ENCODE peak calls at places on chromosomes 12 and 14, in ten cellular contexts. P is effector memory CD4-positive, alpha-beta T cell; Z is colonic mucosa; R is fibroblast of mammary gland; M is cardiac muscle cell; S is left lung; E is tibial nerve; Y is bronchial epithelial cell; D is heart left ventricle; K is skeletal muscle cell. B is an unnamed sample.

GRCh38 chr12:34396006-34396860 is 373.9 kb downstream of the ALG10 start:
- DNase-seq in R (no peak), P (no peak), E (peak), D (peak), S (peak), M (no peak), Z (peak), K (no peak), Y (no peak), B (no peak)

GRCh38 chr14:52241102-52241793 is 26.2 kb upstream of the PTGDR start:
- DNase-seq in K (peak), M (no peak), E (no peak), P (no peak), S (no peak), Z (no peak), D (no peak), Y (peak), R (peak), B (no peak)

GRCh38 chr12:96131230-96131788 is 62.9 kb upstream of the ELK3 start:
- DNase-seq in D (no peak), M (no peak), S (no peak), R (no peak), Z (no peak), Y (no peak), K (no peak), E (no peak), P (no peak), B (no peak)

GRCh38 chr14:76584271-76584702 is 177.0 kb upstream of the VASH1 start:
- DNase-seq in Y (no peak), M (no peak), K (no peak), S (no peak), E (no peak), R (no peak), D (peak), P (no peak), Z (no peak), B (no peak)

GRCh38 chr12:19498099-19498498 is 58.8 kb downstream of the AEBP2 start:
- DNase-seq in Y (no peak), S (no peak), D (no peak), R (no peak), K (no peak), P (no peak), E (no peak), M (no peak), Z (no peak), B (no peak)

GRCh38 chr12:104280703-104281458 is 22.7 kb upstream of the EID3 start:
- DNase-seq in P (no peak), Z (no peak), K (peak), R (peak), E (no peak), Y (peak), S (no peak), D (no peak), M (no peak), B (no peak)

GRCh38 chr12:92675092-92675865 is 27.5 kb upstream of the PLEKHG7 start:
- DNase-seq in S (no peak), D (no peak), P (no peak), K (no peak), E (no peak), Z (no peak), Y (peak), M (no peak), R (no peak), B (no peak)

GRCh38 chr14:67787673-67788072 is 28.7 kb downstream of the ZFYVE26 start:
- DNase-seq in Y (no peak), R (no peak), P (no peak), Z (no peak), K (no peak), S (no peak), M (no peak), D (no peak), E (no peak), B (no peak)

GRCh38 chr14:68667313-68667791 is 125.5 kb downstream of the ZFP36L1 start:
- DNase-seq in R (peak), K (no peak), D (no peak), Z (no peak), Y (no peak), S (no peak), P (no peak), M (no peak), E (no peak), B (no peak)

GRCh38 chr14:72341686-72342085 is 409.5 kb downstream of the RGS6 start:
- DNase-seq in M (no peak), R (no peak), Z (no peak), E (no peak), K (no peak), P (no peak), D (no peak), S (no peak), Y (no peak), B (no peak)

GRCh38 chr12:123132951-123133619 is 17.8 kb downstream of the PITPNM2 start:
- DNase-seq in M (no peak), D (no peak), P (no peak), K (no peak), S (no peak), Y (no peak), Z (no peak), E (no peak), R (no peak), B (no peak)

GRCh38 chr14:43012817-43013216 is 1406.1 kb downstream of the LRFN5 start:
- DNase-seq in R (no peak), D (no peak), M (no peak), K (no peak), Y (no peak), P (no peak), E (no peak), S (no peak), Z (no peak), B (no peak)

DNA sequence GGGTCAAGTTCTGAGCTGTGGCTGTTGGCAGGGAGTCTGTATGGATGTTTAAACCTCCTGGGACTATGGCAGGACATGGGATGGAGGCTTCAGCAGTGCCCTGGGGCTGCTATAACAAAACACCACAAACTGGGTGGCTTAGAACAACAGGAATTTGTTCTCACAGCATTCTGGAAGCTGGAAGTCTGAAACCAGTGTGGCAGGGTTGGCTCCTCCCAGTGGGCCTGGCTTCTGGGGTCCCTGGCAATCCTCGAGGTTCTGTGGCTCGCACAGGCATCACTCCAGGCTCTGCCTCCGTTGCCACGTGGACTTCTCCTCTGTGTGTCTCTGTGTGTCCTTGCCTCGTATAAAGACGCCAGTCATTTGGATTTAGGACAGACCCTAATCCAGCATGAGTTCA is 39.9 kb downstream of the FZD10 start:
- DNase-seq in R (no peak), D (no peak), S (no peak), P (no peak), Z (no peak), M (no peak), K (no peak), E (no peak), Y (no peak), B (no peak)
- H3K4me3 ChIP-seq in R (no peak), D (no peak), S (no peak), P (no peak), Z (no peak), M (no peak), K (no peak), E (no peak), Y (no peak), B (no peak)

DNA sequence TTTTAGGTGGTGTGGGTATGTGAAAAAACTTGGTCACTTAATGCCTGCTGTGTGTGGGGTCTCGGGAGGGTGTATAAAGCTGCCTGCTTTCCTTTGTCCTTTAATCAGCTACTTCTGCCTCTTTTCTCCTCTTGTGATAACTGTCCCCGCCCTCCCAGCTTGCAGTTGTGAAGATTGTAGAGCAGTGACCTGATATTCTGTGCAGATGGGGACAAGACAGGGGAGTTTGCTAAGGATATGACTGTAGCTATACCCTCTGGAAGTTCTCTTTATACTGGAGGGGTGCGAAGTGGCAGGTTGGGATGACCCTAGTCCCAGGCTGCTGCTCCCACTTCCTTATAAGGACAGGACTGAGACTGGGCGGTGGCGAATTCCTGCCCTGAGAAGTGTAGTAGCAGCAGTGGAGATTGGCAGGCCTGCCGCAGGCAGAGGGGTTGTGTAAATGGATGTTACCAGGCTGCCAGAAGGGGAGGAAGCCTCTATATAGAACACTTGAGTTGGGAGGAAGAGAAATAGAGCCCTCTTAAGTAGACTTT is 835 bp downstream of the MYL6 start:
- DNase-seq in E (peak), S (peak), D (peak), K (peak), Y (peak), R (peak), Z (peak), M (peak), P (no peak), B (no peak)
- H3K4me3 ChIP-seq in E (peak), S (peak), D (peak), K (peak), Y (peak), R (peak), Z (peak), M (peak), P (peak), B (peak)

DNA sequence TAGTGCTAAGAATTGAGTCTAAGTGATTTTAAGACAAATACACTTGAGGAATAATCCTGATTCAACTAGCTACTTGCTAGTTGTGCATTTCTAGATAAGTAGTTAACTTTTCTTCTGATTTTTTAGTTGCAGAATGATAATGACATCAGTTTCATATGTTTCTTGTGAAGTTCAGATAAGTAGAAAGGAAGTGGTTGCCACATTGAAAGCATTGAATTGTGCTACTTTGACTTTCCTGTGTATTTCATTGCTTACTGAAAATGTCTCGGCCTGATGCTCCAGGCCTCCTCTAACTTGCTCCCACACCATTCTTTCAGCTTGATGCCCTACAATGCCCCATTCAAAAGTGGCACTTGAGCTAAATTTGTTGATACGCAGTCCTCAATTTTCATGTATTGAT is 980.0 kb downstream of the TMTC2 start:
- DNase-seq in S (no peak), P (no peak), Y (no peak), K (no peak), M (no peak), Z (no peak), R (no peak), E (no peak), D (no peak), B (no peak)
- H3K4me3 ChIP-seq in S (no peak), P (no peak), Y (no peak), K (no peak), M (no peak), Z (no peak), R (no peak), E (no peak), D (no peak), B (no peak)

GRCh38 chr12:4027412-4027811 is 154.2 kb upstream of the PARP11 start:
- DNase-seq in D (no peak), K (no peak), M (no peak), R (no peak), S (no peak), E (no peak), Z (no peak), Y (no peak), P (peak), B (peak)

GRCh38 chr12:4025420-4026358 is 152.5 kb upstream of the PARP11 start:
- DNase-seq in R (no peak), K (no peak), D (no peak), S (no peak), P (no peak), Y (no peak), E (no peak), Z (no peak), M (peak), B (no peak)

GRCh38 chr12:4026476-4026875 is 153.3 kb upstream of the PARP11 start:
- DNase-seq in K (no peak), R (no peak), M (no peak), D (no peak), S (no peak), E (no peak), P (no peak), Y (no peak), Z (no peak), B (no peak)

DNA sequence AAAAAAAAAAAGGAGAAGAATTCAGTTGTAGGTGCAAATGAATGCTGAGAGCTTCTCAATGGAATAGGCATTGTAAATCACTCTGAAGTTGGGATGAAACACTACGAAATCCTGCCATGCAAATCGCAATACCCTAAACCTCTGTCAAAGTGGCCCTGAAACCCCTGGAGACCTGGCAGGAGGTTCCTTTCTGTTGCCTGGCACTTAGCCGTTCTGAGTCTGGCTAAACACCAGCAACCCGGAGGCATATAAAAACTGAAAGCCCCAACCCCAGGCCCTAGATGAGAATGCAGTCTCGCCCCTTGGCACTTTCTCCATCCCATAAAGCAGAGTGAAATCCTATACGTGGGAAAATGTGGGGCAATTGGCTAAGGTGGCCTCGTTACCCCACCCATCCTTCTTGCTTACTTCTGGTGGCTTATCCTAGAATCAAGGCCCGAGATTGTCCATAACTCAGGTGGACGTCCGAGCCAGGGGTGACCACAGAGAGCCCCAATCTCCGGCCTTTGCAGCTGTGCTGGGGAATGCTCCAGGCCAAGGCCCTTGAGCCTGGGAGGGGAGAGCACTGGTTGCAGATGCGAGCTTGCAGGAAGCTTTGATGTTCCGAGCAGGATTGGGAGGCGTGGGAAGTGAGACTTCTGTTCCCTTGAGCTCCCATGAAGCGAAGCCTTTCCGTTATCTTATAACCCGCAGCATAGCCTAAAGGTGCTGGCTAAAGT is 151.7 kb upstream of the PARP11 start:
- DNase-seq in M (no peak), P (no peak), Z (no peak), E (no peak), S (no peak), D (no peak), Y (no peak), K (no peak), R (no peak), B (no peak)
- H3K4me3 ChIP-seq in M (no peak), P (no peak), Z (no peak), E (no peak), S (no peak), D (no peak), Y (no peak), K (no peak), R (no peak), B (no peak)

DNA sequence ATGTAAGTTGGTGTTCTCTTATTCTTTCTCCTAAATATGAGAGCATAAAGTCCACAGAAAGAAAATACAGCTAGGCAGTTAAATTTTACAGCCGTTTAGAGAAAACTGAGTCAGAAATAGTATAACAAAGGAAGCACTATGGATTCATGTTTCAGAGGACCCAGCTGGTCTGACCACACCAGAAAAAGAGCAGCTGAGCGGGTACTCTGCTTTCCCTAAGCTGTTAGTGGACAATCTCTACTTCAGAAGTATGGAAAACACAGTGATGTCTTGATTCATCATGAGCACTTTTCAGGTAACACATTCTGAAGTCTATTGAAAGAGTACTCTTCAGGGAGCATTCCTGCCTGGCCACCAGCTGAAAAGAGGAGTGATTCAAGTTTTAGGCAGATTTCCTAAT is 12.4 kb downstream of the PPM1H start:
- DNase-seq in D (no peak), S (no peak), Z (no peak), M (no peak), P (no peak), E (no peak), Y (no peak), R (no peak), K (no peak), B (no peak)
- H3K4me3 ChIP-seq in D (no peak), S (no peak), Z (no peak), M (no peak), P (no peak), E (no peak), Y (no peak), R (no peak), K (no peak), B (no peak)

DNA sequence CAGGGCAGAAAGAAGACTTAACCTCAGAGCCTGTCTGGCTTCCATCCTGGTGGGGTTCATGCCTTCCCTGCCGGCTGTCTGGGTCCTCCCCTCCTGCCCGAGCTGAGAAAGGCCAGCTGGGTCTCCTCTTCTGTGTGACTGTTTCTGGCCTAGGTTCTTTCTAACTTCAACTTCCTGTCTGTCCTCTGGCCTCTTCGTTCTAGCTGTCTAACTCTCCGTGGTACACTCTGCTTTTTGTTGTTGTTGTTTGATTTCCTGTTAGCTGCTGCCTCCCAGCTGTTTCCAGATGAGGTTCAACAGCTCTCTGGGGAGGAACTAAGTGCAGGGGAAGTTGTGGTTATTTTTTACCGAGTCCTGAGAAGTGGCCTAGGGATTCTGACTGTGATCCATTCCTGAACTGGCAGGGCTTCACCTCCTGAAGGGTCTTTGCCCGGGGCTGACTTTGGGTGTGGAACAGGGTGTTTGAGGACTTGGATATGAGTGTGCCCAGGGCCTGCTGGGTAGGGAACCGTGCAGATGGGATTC is 3.2 kb downstream of the MLXIP start:
- DNase-seq in Y (peak), P (no peak), S (peak), Z (peak), D (peak), M (no peak), R (peak), E (no peak), K (no peak), B (peak)
- H3K4me3 ChIP-seq in Y (peak), P (peak), S (peak), Z (peak), D (peak), M (no peak), R (peak), E (peak), K (peak), B (peak)

DNA sequence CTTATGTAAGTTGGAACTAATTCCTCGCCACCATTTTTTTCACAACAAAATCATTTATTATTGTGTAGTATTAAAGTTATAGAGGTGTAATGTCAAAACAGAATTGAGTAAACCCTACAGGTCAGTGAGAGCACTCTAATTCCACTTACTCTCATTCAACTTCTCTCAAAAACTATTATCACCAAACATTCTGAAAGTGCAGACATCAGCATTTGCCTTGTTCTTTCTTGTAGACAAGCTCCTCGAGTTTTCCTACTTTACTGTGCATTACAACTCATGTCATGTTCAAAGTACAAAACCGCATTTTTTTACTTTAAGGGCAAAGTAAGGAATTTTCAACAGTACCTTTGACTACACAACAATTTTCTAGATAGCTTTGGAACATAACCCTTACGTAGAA is 13.0 kb upstream of the USP15 start:
- DNase-seq in M (no peak), E (no peak), P (no peak), R (no peak), S (no peak), K (no peak), Z (no peak), D (no peak), Y (no peak), B (no peak)
- H3K4me3 ChIP-seq in M (no peak), E (no peak), P (no peak), R (no peak), S (no peak), K (no peak), Z (no peak), D (no peak), Y (no peak), B (no peak)

DNA sequence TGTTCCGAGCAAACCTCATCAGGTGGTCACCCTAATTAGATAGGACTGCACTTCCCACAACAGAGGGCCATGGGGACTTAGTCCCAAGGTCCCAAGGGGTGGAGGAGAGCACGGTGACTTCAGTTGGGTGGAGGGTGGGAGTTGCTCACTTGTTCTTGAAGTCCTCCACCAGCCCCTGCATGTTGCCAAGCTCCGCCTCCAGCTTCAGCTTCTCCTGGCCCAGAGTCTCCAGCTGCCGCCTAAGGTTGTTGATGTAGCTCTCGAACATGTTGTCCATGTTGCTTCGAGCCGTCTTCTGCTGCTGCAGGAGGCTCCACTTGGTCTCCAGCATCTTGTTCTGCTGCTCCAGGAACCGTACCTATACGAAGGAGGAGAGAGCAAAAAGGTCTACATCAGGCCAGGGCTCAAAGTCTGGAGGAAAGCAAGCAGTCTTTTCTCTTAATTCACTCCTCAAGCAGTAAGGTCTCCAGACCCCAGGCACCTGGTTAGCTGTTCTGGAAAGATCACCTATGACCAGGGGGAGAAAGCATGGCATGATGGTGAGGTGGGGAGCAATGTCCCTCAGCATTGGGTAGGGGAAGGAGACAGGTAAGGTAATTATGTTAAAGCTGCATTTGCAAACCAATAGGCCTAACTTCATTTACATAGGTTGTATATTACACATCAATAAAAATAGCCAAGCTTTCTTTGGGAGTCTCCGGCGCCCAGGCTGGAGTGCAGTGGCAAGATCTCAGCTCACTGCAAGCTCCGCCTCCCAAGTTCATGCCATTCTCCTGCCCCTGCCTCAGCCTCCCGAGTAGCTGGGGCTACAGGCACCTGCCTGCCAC is 2.9 kb downstream of the KRT8 start:
- DNase-seq in K (no peak), S (no peak), M (no peak), Z (peak), E (no peak), D (no peak), P (no peak), Y (no peak), R (no peak), B (no peak)
- H3K4me3 ChIP-seq in K (no peak), S (peak), M (no peak), Z (peak), E (no peak), D (no peak), P (no peak), Y (no peak), R (no peak), B (no peak)

B was measured in CD8-positive, alpha-beta memory T cell.